ENCODE peak calls at places on chromosomes 13 and 19, in seven cellular contexts. Y is Caco-2, G is PC-3, B is H1, N is PC-9, Z is fibroblast of lung, C is astrocyte of the spinal cord. R is an unnamed sample.

GRCh38 chr19:46015961-46016425 is 6.9 kb downstream of the PGLYRP1 start:
- DNase-seq in Z (no peak), B (peak), Y (peak), G (no peak), C (no peak), N (no peak), R (no peak)

GRCh38 chr13:104140557-104140956 is 1074.3 kb upstream of the SLC10A2 start:
- DNase-seq in Z (peak), Y (no peak), G (peak), N (no peak), B (no peak), C (peak), R (no peak)

GRCh38 chr13:112670864-112671263 is 19.0 kb upstream of the ATP11A start:
- DNase-seq in Z (no peak), C (no peak), Y (no peak), B (no peak), N (no peak), G (no peak), R (no peak)

GRCh38 chr13:67351915-67352314 is 121.8 kb upstream of the PCDH9 start:
- DNase-seq in N (no peak), Z (peak), C (no peak), G (no peak), B (no peak), Y (no peak), R (no peak)

GRCh38 chr13:29621401-29621800 is 25.9 kb upstream of the SLC7A1 start:
- DNase-seq in N (no peak), G (no peak), C (peak), Y (no peak), B (no peak), Z (peak), R (no peak)

GRCh38 chr19:35704218-35704617 is at the start of gene ZBTB32:
- DNase-seq in C (peak), B (peak), Z (peak), G (no peak), N (no peak), Y (peak), R (no peak)

GRCh38 chr19:15836345-15836594 is 20.8 kb upstream of the OR10H1 start:
- DNase-seq in Y (no peak), G (no peak), C (no peak), N (no peak), Z (no peak), B (no peak), R (no peak)

GRCh38 chr13:28533441-28534166 is 38.7 kb upstream of the FLT1 start:
- DNase-seq in G (no peak), N (no peak), B (no peak), Z (no peak), C (no peak), Y (no peak), R (no peak)

GRCh38 chr13:90928109-90928508 is 419.4 kb upstream of the MIR17HG start:
- DNase-seq in G (no peak), Z (no peak), C (no peak), Y (no peak), B (no peak), N (no peak), R (no peak)

GRCh38 chr19:2494447-2495129 is 18.7 kb downstream of the GADD45B start:
- DNase-seq in G (peak), B (no peak), Z (peak), N (peak), Y (no peak), C (peak), R (no peak)

GRCh38 chr13:99356216-99357089 is 49.3 kb upstream of the GPR183 start:
- DNase-seq in N (no peak), Z (peak), Y (no peak), B (peak), C (peak), G (no peak), R (no peak)

GRCh38 chr13:51332566-51333361 is 6.7 kb upstream of the SERPINE3 start:
- DNase-seq in B (no peak), C (no peak), G (no peak), N (no peak), Y (no peak), Z (no peak), R (no peak)

GRCh38 chr13:114235697-114236096 is 1.0 kb downstream of the CDC16 start:
- DNase-seq in N (no peak), Z (no peak), G (peak), Y (no peak), B (no peak), C (no peak), R (no peak)

GRCh38 chr19:17324357-17325114 is 10.1 kb downstream of the ANO8 start:
- DNase-seq in N (no peak), B (no peak), Z (no peak), C (no peak), G (no peak), Y (no peak), R (no peak)

GRCh38 chr19:46995492-46995891 is 24.1 kb upstream of the NPAS1 start:
- DNase-seq in N (no peak), B (no peak), G (no peak), Y (no peak), Z (no peak), C (no peak), R (no peak)

GRCh38 chr19:8517551-8518442 is 3.8 kb upstream of the ZNF414 start:
- DNase-seq in Z (no peak), N (no peak), Y (no peak), B (no peak), G (no peak), C (no peak), R (no peak)

GRCh38 chr13:95644611-95645052 is at the start of gene DZIP1:
- DNase-seq in N (no peak), Z (peak), C (peak), Y (peak), B (no peak), G (peak), R (no peak)

DNA sequence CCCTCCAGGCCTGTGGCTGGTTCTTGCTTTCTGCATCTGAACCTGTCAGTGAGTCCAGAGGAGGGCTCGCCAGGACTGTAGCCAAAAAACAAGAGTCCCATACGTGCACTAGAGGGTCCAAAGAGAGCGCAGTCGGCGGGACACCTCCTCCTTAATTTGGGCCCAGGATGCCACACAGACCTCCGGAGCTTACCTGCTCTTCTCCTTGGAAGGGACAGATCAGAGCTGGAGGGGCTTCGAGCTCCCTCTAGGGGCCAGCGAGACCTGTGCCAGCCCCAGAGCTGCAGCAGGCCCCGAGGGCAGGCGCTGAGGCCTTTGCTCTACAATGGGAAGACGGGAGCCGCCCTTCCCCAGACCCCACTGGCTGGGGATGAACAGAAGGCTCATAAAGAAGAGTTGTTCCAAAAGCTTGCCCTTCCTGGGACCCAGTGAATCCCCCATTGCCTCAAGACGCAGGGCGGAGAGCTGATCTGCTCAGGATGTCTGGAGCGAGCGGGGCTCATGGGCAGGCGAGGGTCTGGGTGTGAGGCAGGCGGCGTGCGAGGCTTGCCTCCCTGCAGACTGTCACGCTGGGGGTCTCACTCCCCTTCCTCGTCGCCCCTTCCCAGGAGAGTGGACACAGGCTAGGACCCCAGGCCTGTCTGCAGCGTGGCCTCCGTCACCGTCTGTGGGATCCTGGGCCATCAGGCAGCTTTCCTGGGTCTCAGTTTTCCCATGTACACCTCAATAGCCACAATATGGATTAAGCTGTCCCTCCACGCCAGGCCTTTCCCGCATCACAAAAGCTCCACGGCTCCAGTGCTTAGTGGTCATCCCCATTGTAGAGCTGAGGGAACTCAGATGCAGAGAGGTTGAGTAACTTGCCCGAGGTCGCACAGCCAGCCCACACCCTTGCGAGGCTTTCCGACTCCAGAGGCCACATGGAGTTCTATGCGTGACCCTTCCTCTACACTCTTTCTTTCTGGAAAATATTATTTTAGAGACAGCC is 46.9 kb upstream of the VSTM2B start:
- DNase-seq in Z (no peak), N (no peak), Y (peak), C (no peak), B (peak), G (no peak), R (no peak)
- TF ChIP-seq CTCF in Z (no peak), N (peak), Y (no peak), C (no peak), B (peak), G (peak), R (peak)

DNA sequence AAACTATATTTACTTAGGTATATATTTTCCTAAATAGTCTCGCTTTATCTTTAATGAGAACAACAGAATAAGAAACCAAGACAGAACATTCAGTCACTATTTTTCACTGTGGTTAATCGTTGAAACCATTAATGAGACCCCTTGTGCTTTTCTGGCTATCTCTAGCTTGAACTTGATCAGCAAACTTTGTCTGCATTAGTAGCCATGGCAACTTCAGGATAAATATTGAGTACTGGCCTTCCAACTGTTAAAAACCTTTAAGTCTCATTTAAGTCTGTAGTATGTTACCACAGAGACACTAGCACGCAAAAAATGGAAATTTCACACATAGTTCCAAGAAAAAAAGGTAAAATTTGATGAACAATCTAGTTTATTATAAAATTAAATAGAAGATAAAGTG is 946.0 kb downstream of the SLITRK5 start:
- DNase-seq in C (no peak), G (no peak), B (no peak), Y (no peak), N (no peak), Z (no peak), R (no peak)
- TF ChIP-seq CTCF in C (no peak), G (no peak), B (no peak), Y (no peak), N (no peak), Z (no peak), R (no peak)

DNA sequence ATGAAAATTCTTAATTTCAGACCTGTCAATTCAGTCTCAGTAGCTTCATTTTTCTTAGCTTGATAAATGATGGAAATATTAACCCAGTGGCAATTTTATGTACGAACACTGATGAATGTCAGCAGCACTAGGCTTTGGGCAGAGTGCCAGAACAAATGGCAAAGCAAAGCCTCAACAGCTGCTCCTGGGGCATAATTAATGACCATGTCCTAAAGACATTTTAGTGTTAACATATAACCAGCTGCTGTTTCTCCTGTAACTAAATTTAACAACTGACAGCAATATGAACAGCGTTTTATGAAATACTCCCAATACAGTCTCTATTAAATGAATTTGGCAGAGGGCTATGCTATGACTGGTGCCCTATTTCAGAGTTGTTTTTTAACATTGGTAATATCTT is 47.1 kb downstream of the ZNF568 start:
- DNase-seq in G (no peak), N (no peak), Z (no peak), C (no peak), Y (no peak), B (no peak), R (no peak)
- TF ChIP-seq CTCF in G (no peak), N (no peak), Z (no peak), C (no peak), Y (no peak), B (no peak), R (no peak)

GRCh38 chr13:75393839-75394238 is 88.1 kb downstream of the TBC1D4 start:
- DNase-seq in C (no peak), G (no peak), N (no peak), B (no peak), Y (no peak), Z (no peak), R (no peak)
- TF ChIP-seq CTCF in C (no peak), G (no peak), N (no peak), B (no peak), Y (no peak), Z (no peak), R (no peak)

GRCh38 chr13:23889598-23890224 is 511 bp upstream of the MIPEP start:
- DNase-seq in B (no peak), N (no peak), Y (no peak), C (no peak), G (peak), Z (peak), R (no peak)
- TF ChIP-seq CTCF in B (no peak), N (no peak), Y (no peak), C (no peak), G (no peak), Z (no peak), R (no peak)

DNA sequence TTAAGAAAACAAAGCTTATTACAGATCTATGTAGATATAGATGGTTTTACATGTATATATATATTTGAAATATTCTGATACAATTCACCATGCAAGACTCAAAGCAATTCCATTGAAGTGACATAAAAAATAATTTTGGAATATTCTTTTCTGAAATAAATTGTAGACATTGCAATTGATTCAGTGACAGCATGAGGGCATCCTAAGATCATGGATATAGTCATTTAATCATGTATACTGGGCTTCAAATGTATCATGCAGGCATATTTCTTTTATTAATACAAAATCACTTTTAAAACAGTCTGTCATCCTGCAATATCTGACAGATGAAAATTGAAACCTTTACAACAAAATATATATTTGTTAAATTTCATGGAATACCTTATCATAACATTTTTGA is 286.7 kb upstream of the SLITRK6 start:
- DNase-seq in Z (no peak), Y (no peak), C (peak), N (no peak), G (peak), B (no peak), R (no peak)
- TF ChIP-seq CTCF in Z (no peak), Y (no peak), C (peak), N (peak), G (peak), B (no peak), R (peak)

R was measured in LNCaP clone FGC.